ENCODE peak calls at places on chromosomes 3 and 15, in seven cellular contexts. D is iPS DF 6.9, U is heart left ventricle, W is PC-9, N is A549, C is BE2C, Y is fibroblast of the aortic adventitia. X is an unnamed sample.
A peak's percentile ranks its signal among the peaks of the same experiment; 100 is the strongest.

GRCh38 chr3:171013822-171014748 is 12.4 kb downstream of the SLC2A2 start:
- DNase-seq in D (no peak), U (no peak), W (no peak), N (no peak), C (no peak), Y (peak; percentile 65), X (no peak)

GRCh38 chr3:100602506-100603444 is 6.6 kb upstream of the ADGRG7 start:
- DNase-seq in D (no peak), U (no peak), W (peak; percentile 83), N (peak; percentile 18), C (no peak), Y (peak; percentile 26), X (no peak)

GRCh38 chr3:150449169-150449721 is 41.1 kb downstream of the TSC22D2 start:
- DNase-seq in D (no peak), U (no peak), W (peak; percentile 60), N (no peak), C (no peak), Y (peak; percentile 80), X (no peak)

GRCh38 chr3:188947401-188947982 is 224.3 kb upstream of the TPRG1 start:
- DNase-seq in D (peak; percentile 66), U (peak; percentile 82), W (peak; percentile 80), N (peak; percentile 75), C (peak; percentile 85), Y (peak; percentile 73), X (peak; percentile 79)

GRCh38 chr3:161035711-161036110 is 69.4 kb downstream of the B3GALNT1 start:
- DNase-seq in D (no peak), U (no peak), W (no peak), N (no peak), C (no peak), Y (peak; percentile 74), X (peak; percentile 52)

GRCh38 chr3:132283440-132283839 is 33.8 kb upstream of the ACP3 start:
- DNase-seq in D (no peak), U (no peak), W (peak; percentile 59), N (no peak), C (no peak), Y (no peak), X (no peak)

GRCh38 chr15:51726302-51727073 is 11.0 kb downstream of the LYSMD2 start:
- DNase-seq in D (peak; percentile 54), U (peak; percentile 66), W (peak; percentile 85), N (peak; percentile 88), C (peak; percentile 91), Y (peak; percentile 83), X (no peak)

GRCh38 chr3:150829408-150829807 is 66.4 kb upstream of the SIAH2 start:
- DNase-seq in D (no peak), U (no peak), W (no peak), N (no peak), C (no peak), Y (no peak), X (no peak)

GRCh38 chr3:32470362-32470761 is 32.3 kb downstream of the CMTM6 start:
- DNase-seq in D (no peak), U (no peak), W (no peak), N (no peak), C (no peak), Y (no peak), X (no peak)

GRCh38 chr15:52220896-52221660 is 29.9 kb upstream of the GNB5 start:
- DNase-seq in D (no peak), U (no peak), W (no peak), N (no peak), C (no peak), Y (no peak), X (no peak)

GRCh38 chr3:175778994-175779393 is 919.9 kb downstream of the NAALADL2 start:
- DNase-seq in D (no peak), U (no peak), W (no peak), N (no peak), C (no peak), Y (no peak), X (no peak)

GRCh38 chr3:114320251-114320650 is 26.4 kb downstream of the TIGIT start:
- DNase-seq in D (no peak), U (no peak), W (peak; percentile 43), N (no peak), C (no peak), Y (peak; percentile 56), X (no peak)

GRCh38 chr3:114323546-114324254 is 29.9 kb downstream of the TIGIT start:
- DNase-seq in D (no peak), U (no peak), W (no peak), N (no peak), C (no peak), Y (no peak), X (no peak)

GRCh38 chr3:114314259-114314658 is 20.4 kb downstream of the TIGIT start:
- DNase-seq in D (no peak), U (no peak), W (no peak), N (no peak), C (no peak), Y (no peak), X (no peak)

GRCh38 chr3:114318295-114318694 is 24.5 kb downstream of the TIGIT start:
- DNase-seq in D (no peak), U (no peak), W (no peak), N (no peak), C (no peak), Y (no peak), X (no peak)

DNA sequence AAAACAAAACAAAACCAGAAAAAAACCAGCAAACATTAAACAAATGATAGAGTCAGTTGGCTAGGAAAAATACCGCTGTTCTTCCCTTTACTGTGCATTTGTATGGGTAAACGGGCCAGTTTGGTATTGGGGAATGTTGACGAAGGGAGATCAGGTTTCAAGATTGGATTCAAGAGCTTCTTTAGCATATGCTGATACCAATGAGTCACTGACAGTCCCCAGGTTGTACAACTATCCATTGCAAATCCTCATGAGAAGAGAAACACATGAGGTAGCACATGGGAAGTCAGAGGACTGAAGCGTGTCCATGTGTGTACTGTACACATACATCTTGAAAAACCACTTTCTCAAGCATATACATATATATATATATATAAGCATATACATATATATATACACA is 25.6 kb downstream of the TIGIT start:
- DNase-seq in D (peak; percentile 45), U (no peak), W (peak; percentile 90), N (no peak), C (no peak), Y (peak; percentile 36), X (no peak)
- H3K4me3 ChIP-seq in D (no peak overlapping the region), U (no peak overlapping the region), W (no peak overlapping the region), N (no peak overlapping the region), C (no peak overlapping the region), Y (no peak overlapping the region), X (no peak overlapping the region)

GRCh38 chr15:101326462-101327146 is 31.6 kb upstream of the SNRPA1 start:
- DNase-seq in D (no peak), U (no peak), W (no peak), N (no peak), C (no peak), Y (no peak), X (no peak)
- H3K4me3 ChIP-seq in D (no peak overlapping the region), U (no peak overlapping the region), W (no peak overlapping the region), N (no peak overlapping the region), C (no peak overlapping the region), Y (no peak overlapping the region), X (no peak overlapping the region)

DNA sequence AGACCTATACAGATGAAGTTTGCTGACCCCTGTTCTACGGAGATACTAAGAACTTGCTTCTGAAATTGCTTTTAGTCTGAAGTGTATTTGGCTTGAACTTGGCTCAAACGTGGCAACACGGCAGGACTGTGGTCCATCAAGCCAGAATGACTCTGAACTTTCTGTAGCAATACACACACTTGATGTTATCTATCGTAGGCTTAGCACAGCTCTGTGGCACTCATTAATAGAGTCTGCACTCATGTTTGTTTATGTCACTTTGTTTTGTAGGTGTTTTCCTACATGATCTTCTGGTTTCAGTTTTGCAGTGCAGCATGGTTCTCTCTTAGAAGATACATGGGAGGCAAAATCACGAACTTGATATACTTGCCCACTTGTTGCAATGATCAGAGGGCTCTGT is 298.0 kb downstream of the ADAMTS17 start:
- DNase-seq in D (no peak), U (no peak), W (peak; percentile 75), N (no peak), C (no peak), Y (no peak), X (no peak)
- H3K4me3 ChIP-seq in D (no peak overlapping the region), U (no peak overlapping the region), W (peak overlapping the region; percentile 38), N (no peak overlapping the region), C (no peak overlapping the region), Y (no peak overlapping the region), X (peak overlapping the region; percentile 22)

GRCh38 chr15:56918046-56918906 is at the start of gene TCF12:
- DNase-seq in D (peak; percentile 88), U (peak; percentile 97), W (peak; percentile 58), N (peak; percentile 91), C (peak; percentile 99), Y (peak; percentile 95), X (peak; percentile 85)

GRCh38 chr15:56917652-56918045 is 795 bp upstream of the TCF12 start:
- DNase-seq in D (no peak), U (no peak), W (no peak), N (peak; percentile 50), C (no peak), Y (no peak), X (no peak)

GRCh38 chr15:56915888-56916287 is 2.6 kb upstream of the TCF12 start:
- DNase-seq in D (no peak), U (no peak), W (no peak), N (no peak), C (no peak), Y (no peak), X (no peak)

GRCh38 chr15:56918907-56919707 is 663 bp downstream of the TCF12 start:
- DNase-seq in D (no peak), U (peak; percentile 47), W (peak; percentile 40), N (peak; percentile 59), C (peak; percentile 74), Y (peak; percentile 67), X (no peak)

GRCh38 chr15:56916825-56917477 is 1.5 kb upstream of the TCF12 start:
- DNase-seq in D (no peak), U (no peak), W (no peak), N (no peak), C (no peak), Y (no peak), X (no peak)
- H3K4me3 ChIP-seq in D (no peak overlapping the region), U (peak overlapping the region; percentile 97), W (no peak overlapping the region), N (peak overlapping the region; percentile 99), C (peak overlapping the region; percentile 86), Y (peak overlapping the region; percentile 87), X (no peak overlapping the region)

DNA sequence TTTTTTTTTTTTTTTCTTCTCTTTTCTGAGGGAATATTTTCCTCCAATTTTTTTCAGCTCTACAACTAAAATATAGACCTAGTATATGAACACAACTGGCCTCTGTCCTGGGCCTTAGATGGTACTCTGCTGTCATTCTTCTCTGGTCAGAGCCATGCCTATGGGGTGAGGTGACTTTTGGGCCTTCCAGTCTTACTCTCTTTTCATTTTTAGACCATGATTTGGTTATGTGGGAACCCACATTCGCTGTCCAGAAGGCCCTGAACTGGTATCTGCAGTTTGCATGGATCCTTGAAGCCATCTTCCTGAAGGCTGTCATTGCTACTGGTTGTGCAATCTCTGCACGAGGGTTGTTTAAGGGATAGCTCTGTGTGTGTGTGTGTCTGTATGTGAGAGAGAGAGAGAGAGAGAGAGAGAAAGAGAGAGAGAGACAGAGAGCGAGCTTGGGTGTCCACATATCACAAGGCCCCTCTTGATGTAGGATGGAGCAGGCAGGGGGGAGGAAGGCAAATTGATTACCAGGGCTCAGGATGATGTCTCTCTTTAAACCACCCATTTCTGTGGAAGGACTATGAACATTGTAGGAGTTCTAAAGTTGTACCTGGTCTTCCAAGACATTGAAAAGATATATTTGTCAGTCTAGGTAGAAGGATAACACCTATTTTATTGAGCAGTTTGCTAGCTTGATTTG is 6.9 kb downstream of the TGFBR2 start:
- DNase-seq in D (no peak), U (no peak), W (no peak), N (no peak), C (no peak), Y (no peak), X (no peak)
- H3K4me3 ChIP-seq in D (no peak overlapping the region), U (no peak overlapping the region), W (no peak overlapping the region), N (no peak overlapping the region), C (no peak overlapping the region), Y (no peak overlapping the region), X (no peak overlapping the region)

X was measured in retinal pigment epithelial cell.